ENCODE peak calls at places on chromosomes 13 and 19, in five cellular contexts. D is left ventricle myocardium inferior, Q is aorta, E is brain microvascular endothelial cell, I is transverse colon. N is an unnamed sample.

GRCh38 chr19:24078688-24079087 is 8.3 kb upstream of the ZNF254 start:
- DNase-seq in I (no peak), E (no peak), D (no peak), Q (no peak), N (no peak)

GRCh38 chr19:4534836-4535658 is at the start of gene PLIN5:
- DNase-seq in E (peak; percentile 54), D (peak; percentile 81), Q (peak; percentile 89), I (peak; percentile 84), N (peak; percentile 97)

GRCh38 chr13:93230466-93230865 is 3.9 kb downstream of the GPC6 start:
- DNase-seq in Q (no peak), D (no peak), I (no peak), E (no peak), N (no peak)

GRCh38 chr19:56613639-56614038 is 18.5 kb downstream of the ZNF71 start:
- DNase-seq in Q (peak; percentile 38), I (no peak), E (no peak), D (no peak), N (no peak)

GRCh38 chr13:59340581-59340980 is 823.1 kb downstream of the DIAPH3 start:
- DNase-seq in D (no peak), E (no peak), I (no peak), Q (no peak), N (no peak)

GRCh38 chr13:38687246-38688229 is 661 bp downstream of the FREM2 start:
- DNase-seq in D (no peak), E (peak; percentile 13), Q (peak; percentile 74), I (no peak), N (no peak)

GRCh38 chr13:35210234-35210633 is 266.3 kb downstream of the MAB21L1 start:
- DNase-seq in I (no peak), D (no peak), Q (no peak), E (no peak), N (no peak)

GRCh38 chr19:48746738-48747575 is at the start of gene IZUMO1:
- DNase-seq in D (peak; percentile 84), I (peak; percentile 57), Q (peak; percentile 90), E (peak; percentile 94), N (peak; percentile 75)

GRCh38 chr19:49988433-49988832 is 27.5 kb upstream of the SIGLEC11 start:
- DNase-seq in E (peak; percentile 55), I (no peak), Q (no peak), D (no peak), N (no peak)

GRCh38 chr13:40982772-40983171 is 36.3 kb downstream of the ELF1 start:
- DNase-seq in I (peak; percentile 41), D (no peak), E (peak; percentile 74), Q (no peak), N (no peak)

GRCh38 chr19:46393456-46394397 is 19.6 kb downstream of the CCDC8 start:
- DNase-seq in Q (peak; percentile 74), I (no peak), D (no peak), E (no peak), N (peak; percentile 22)

GRCh38 chr13:95301135-95301946 is at the start of gene ABCC4:
- DNase-seq in D (peak; percentile 70), E (peak; percentile 41), Q (peak; percentile 89), I (peak; percentile 73), N (peak; percentile 69)

GRCh38 chr19:34348899-34349487 is 16.0 kb upstream of the GPI start:
- DNase-seq in D (no peak), I (no peak), Q (no peak), E (no peak), N (no peak)

GRCh38 chr19:34350161-34350561 is 14.8 kb upstream of the GPI start:
- DNase-seq in I (no peak), E (no peak), D (no peak), Q (no peak), N (no peak)

GRCh38 chr19:34347561-34348165 is 17.3 kb upstream of the GPI start:
- DNase-seq in D (no peak), I (no peak), Q (peak; percentile 65), E (no peak), N (no peak)

GRCh38 chr19:34353546-34353945 is 11.4 kb upstream of the GPI start:
- DNase-seq in E (no peak), I (no peak), Q (no peak), D (no peak), N (no peak)

GRCh38 chr19:34351382-34351802 is 13.6 kb upstream of the GPI start:
- DNase-seq in Q (no peak), I (no peak), E (no peak), D (no peak), N (no peak)
- H3K36me3 ChIP-seq in Q (no peaks in the 10 kb centered on the region), I (peaks cover 27% of the 10 kb centered on the region), E (peaks cover 42% of the 10 kb centered on the region), D (peaks cover 89% of the 10 kb centered on the region), N (no peaks in the 10 kb centered on the region)

GRCh38 chr13:25469179-25469545 is 97.4 kb downstream of the ATP8A2 start:
- DNase-seq in E (no peak), I (no peak), Q (no peak), D (no peak), N (no peak)
- H3K4me3 ChIP-seq in E (peak overlapping the region; percentile 49), I (no peak overlapping the region), Q (no peak overlapping the region), D (no peak overlapping the region), N (no peak overlapping the region)

GRCh38 chr19:2099937-2100718 is 3.4 kb downstream of the IZUMO4 start:
- DNase-seq in E (no peak), D (no peak), I (no peak), Q (no peak), N (no peak)

GRCh38 chr19:2100719-2101061 is 4.0 kb downstream of the IZUMO4 start:
- DNase-seq in I (no peak), D (no peak), E (no peak), Q (no peak), N (no peak)

GRCh38 chr19:2103308-2103707 is 6.6 kb downstream of the IZUMO4 start:
- DNase-seq in I (no peak), Q (no peak), E (no peak), D (no peak), N (no peak)

GRCh38 chr19:2099054-2099501 is 2.4 kb downstream of the IZUMO4 start:
- DNase-seq in E (no peak), Q (no peak), D (no peak), I (no peak), N (no peak)

DNA sequence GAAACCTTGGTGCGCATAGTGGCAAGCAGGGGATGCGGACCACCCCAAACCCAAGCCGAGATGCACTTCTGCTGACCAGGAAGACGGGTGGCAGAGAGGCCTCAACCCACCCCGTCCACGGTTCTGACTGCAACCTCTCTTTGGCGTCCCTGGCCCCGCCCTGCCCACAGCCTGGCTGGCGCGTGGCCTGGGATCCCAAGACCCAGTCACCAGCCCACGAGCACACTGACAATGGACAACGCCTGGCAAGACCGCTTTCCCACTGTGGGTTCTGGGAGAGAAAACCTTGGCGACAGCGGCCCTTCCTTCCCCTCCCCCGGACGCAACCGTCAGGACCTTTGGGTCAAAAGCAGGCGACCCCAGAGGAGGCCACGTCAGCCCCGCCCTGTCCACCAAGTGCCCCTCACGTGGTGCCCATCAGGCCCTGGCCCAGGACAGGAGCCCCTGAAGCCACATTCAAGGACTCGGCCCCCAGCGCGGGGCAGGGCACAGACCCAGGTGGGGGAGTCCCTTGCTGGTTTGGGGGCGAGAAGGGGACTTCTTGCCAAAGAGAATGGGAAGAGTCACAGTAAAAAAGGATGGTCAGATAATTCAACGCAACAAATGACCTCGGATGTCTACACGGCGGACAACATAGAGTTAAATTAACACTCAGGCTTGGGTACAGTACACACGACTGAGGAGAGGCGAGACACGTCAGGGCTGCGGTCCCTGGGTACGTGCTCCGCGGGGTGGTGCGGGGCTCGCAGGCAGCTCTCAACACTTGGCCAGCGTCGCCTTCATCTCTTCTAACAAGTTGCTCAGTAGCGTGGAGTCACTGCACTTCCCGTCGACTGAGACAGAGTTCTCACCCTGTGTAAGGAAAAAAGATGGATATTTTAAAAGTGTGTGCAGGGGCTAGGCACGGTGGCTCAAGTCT is 5.0 kb downstream of the IZUMO4 start:
- DNase-seq in D (no peak), E (no peak), I (no peak), Q (no peak), N (no peak)
- H3K36me3 ChIP-seq in D (peaks cover 61% of the 10 kb centered on the region), E (peaks cover 52% of the 10 kb centered on the region), I (peaks cover 36% of the 10 kb centered on the region), Q (peaks cover 5% of the 10 kb centered on the region), N (no peaks in the 10 kb centered on the region)

GRCh38 chr19:9917322-9917721 is 19.0 kb downstream of the OLFM2 start:
- DNase-seq in Q (no peak), E (peak; percentile 66), D (no peak), I (no peak), N (no peak)

GRCh38 chr19:9914315-9915207 is 21.8 kb downstream of the OLFM2 start:
- DNase-seq in E (peak; percentile 72), D (peak; percentile 68), Q (peak; percentile 91), I (peak; percentile 76), N (peak; percentile 65)

GRCh38 chr19:9914001-9914314 is 22.4 kb downstream of the OLFM2 start:
- DNase-seq in D (no peak), E (no peak), I (no peak), Q (no peak), N (no peak)

GRCh38 chr19:9913237-9914000 is 22.9 kb downstream of the OLFM2 start:
- DNase-seq in E (no peak), D (peak; percentile 25), I (peak; percentile 15), Q (no peak), N (peak; percentile 42)

GRCh38 chr19:9916719-9917118 is 19.6 kb downstream of the OLFM2 start:
- DNase-seq in I (no peak), D (no peak), Q (no peak), E (no peak), N (no peak)
- H3K4me3 ChIP-seq in I (no peak overlapping the region), D (no peak overlapping the region), Q (no peak overlapping the region), E (no peak overlapping the region), N (no peak overlapping the region)

GRCh38 chr19:34359954-34360315 is 5.1 kb upstream of the GPI start:
- DNase-seq in D (no peak), E (no peak), Q (no peak), I (no peak), N (no peak)

GRCh38 chr19:34355201-34355600 is 9.8 kb upstream of the GPI start:
- DNase-seq in D (no peak), E (no peak), Q (peak; percentile 62), I (no peak), N (no peak)

GRCh38 chr19:34359140-34359953 is 5.6 kb upstream of the GPI start:
- DNase-seq in I (peak; percentile 98), D (peak; percentile 97), Q (peak; percentile 98), E (peak; percentile 96), N (peak; percentile 97)

GRCh38 chr19:34356875-34357274 is 8.1 kb upstream of the GPI start:
- DNase-seq in D (no peak), I (no peak), Q (peak; percentile 30), E (no peak), N (no peak)

GRCh38 chr19:34357431-34357830 is 7.6 kb upstream of the GPI start:
- DNase-seq in I (no peak), D (no peak), Q (no peak), E (no peak), N (no peak)
- H3K36me3 ChIP-seq in I (peaks cover 5% of the 10 kb centered on the region), D (peaks cover 34% of the 10 kb centered on the region), Q (no peaks in the 10 kb centered on the region), E (peaks cover 16% of the 10 kb centered on the region), N (no peaks in the 10 kb centered on the region)

GRCh38 chr19:44111910-44112463 is 1.2 kb upstream of the ZNF225 start:
- DNase-seq in D (no peak), Q (no peak), I (no peak), E (peak; percentile 94), N (no peak)
- H3K4me3 ChIP-seq in D (peak overlapping the region; percentile 88), Q (peak overlapping the region; percentile 84), I (peak overlapping the region; percentile 84), E (peak overlapping the region; percentile 91), N (peak overlapping the region; percentile 77)

DNA sequence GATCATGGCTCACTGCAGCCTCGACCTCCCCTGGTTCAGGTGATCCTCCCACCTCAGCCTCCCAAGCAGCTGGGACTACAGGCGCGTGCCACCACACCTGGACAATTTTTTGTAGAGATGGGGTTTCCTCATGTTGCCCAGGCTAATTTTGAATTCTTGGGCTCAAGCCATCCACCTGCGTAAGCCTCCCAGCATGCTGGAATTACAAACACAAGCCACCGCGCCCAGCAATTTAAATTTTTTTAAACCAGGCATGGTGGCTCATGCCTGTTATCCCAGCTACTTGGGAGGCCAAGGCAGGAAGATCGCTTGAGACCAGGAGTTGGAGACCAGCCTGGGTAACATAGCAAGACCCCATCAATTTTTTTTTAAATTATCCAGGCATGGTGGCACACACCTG is 59.9 kb upstream of the USE1 start:
- DNase-seq in E (no peak), I (no peak), D (no peak), Q (no peak), N (no peak)
- H3K36me3 ChIP-seq in E (peaks cover 69% of the 10 kb centered on the region), I (peaks cover 57% of the 10 kb centered on the region), D (peaks cover 87% of the 10 kb centered on the region), Q (peaks cover 3% of the 10 kb centered on the region), N (no peaks in the 10 kb centered on the region)

N was measured in ovary.